ENCODE peak calls at places on chromosome 19, in ten cellular contexts. One of them, this sample, is unnamed.

GRCh38 chr19:3073159-3073563 is 10.9 kb upstream of the TLE5 start:
- DNase-seq in activated T-helper 1 cell treated with Interleukin-2 at 50 U/mL for 16 hours: no peak
- DNase-seq in NCI-H2081: peak
- DNase-seq in activated CD8-positive, alpha-beta T cell treated with anti-CD3 and anti-CD28 coated beads for 36 hours: no peak
- DNase-seq in stimulated activated CD4-positive, alpha-beta T cell treated with anti-CD3 and anti-CD28 coated beads, Interleukin-4, amount 100 ng/mL, for 48 hours: no peak
- DNase-seq in omental fat pad: no peak
- DNase-seq in dorsolateral prefrontal cortex: no peak
- DNase-seq in CD4-positive, alpha-beta T cell: no peak
- DNase-seq in SJSA1: no peak
- DNase-seq in activated naive CD4-positive, alpha-beta T cell treated with anti-CD3 and anti-CD28 coated beads, Interleukin-2, amount 50 U/mL, for 72 hours: no peak
- DNase-seq in this sample: peak

GRCh38 chr19:39941615-39942507 is 7.4 kb upstream of the FCGBP start:
- DNase-seq in activated T-helper 1 cell treated with Interleukin-2 at 50 U/mL for 16 hours: peak
- DNase-seq in dorsolateral prefrontal cortex: no peak
- DNase-seq in CD4-positive, alpha-beta T cell: peak
- DNase-seq in SJSA1: no peak
- DNase-seq in stimulated activated CD4-positive, alpha-beta T cell treated with anti-CD3 and anti-CD28 coated beads, Interleukin-4, amount 100 ng/mL, for 48 hours: no peak
- DNase-seq in omental fat pad: no peak
- DNase-seq in activated naive CD4-positive, alpha-beta T cell treated with anti-CD3 and anti-CD28 coated beads, Interleukin-2, amount 50 U/mL, for 72 hours: no peak
- DNase-seq in activated CD8-positive, alpha-beta T cell treated with anti-CD3 and anti-CD28 coated beads for 36 hours: peak
- DNase-seq in NCI-H2081: no peak
- DNase-seq in this sample: peak

GRCh38 chr19:53537126-53537522 is 821 bp upstream of the ZNF331 start:
- DNase-seq in activated CD8-positive, alpha-beta T cell treated with anti-CD3 and anti-CD28 coated beads for 36 hours: no peak
- DNase-seq in stimulated activated CD4-positive, alpha-beta T cell treated with anti-CD3 and anti-CD28 coated beads, Interleukin-4, amount 100 ng/mL, for 48 hours: no peak
- DNase-seq in NCI-H2081: no peak
- DNase-seq in SJSA1: no peak
- DNase-seq in omental fat pad: no peak
- DNase-seq in dorsolateral prefrontal cortex: no peak
- DNase-seq in activated naive CD4-positive, alpha-beta T cell treated with anti-CD3 and anti-CD28 coated beads, Interleukin-2, amount 50 U/mL, for 72 hours: no peak
- DNase-seq in CD4-positive, alpha-beta T cell: no peak
- DNase-seq in activated T-helper 1 cell treated with Interleukin-2 at 50 U/mL for 16 hours: no peak
- DNase-seq in this sample: no peak

GRCh38 chr19:46626441-46626840 is 1.6 kb upstream of the PTGIR start:
- DNase-seq in dorsolateral prefrontal cortex: no peak
- DNase-seq in omental fat pad: no peak
- DNase-seq in activated naive CD4-positive, alpha-beta T cell treated with anti-CD3 and anti-CD28 coated beads, Interleukin-2, amount 50 U/mL, for 72 hours: no peak
- DNase-seq in stimulated activated CD4-positive, alpha-beta T cell treated with anti-CD3 and anti-CD28 coated beads, Interleukin-4, amount 100 ng/mL, for 48 hours: no peak
- DNase-seq in activated T-helper 1 cell treated with Interleukin-2 at 50 U/mL for 16 hours: no peak
- DNase-seq in NCI-H2081: no peak
- DNase-seq in activated CD8-positive, alpha-beta T cell treated with anti-CD3 and anti-CD28 coated beads for 36 hours: no peak
- DNase-seq in SJSA1: no peak
- DNase-seq in CD4-positive, alpha-beta T cell: no peak
- DNase-seq in this sample: no peak

GRCh38 chr19:47618771-47619170 is 9.8 kb downstream of the BICRA start:
- DNase-seq in omental fat pad: no peak
- DNase-seq in activated naive CD4-positive, alpha-beta T cell treated with anti-CD3 and anti-CD28 coated beads, Interleukin-2, amount 50 U/mL, for 72 hours: no peak
- DNase-seq in activated CD8-positive, alpha-beta T cell treated with anti-CD3 and anti-CD28 coated beads for 36 hours: no peak
- DNase-seq in NCI-H2081: no peak
- DNase-seq in CD4-positive, alpha-beta T cell: no peak
- DNase-seq in activated T-helper 1 cell treated with Interleukin-2 at 50 U/mL for 16 hours: no peak
- DNase-seq in dorsolateral prefrontal cortex: no peak
- DNase-seq in stimulated activated CD4-positive, alpha-beta T cell treated with anti-CD3 and anti-CD28 coated beads, Interleukin-4, amount 100 ng/mL, for 48 hours: no peak
- DNase-seq in SJSA1: no peak
- DNase-seq in this sample: no peak

GRCh38 chr19:48513289-48514122 is 1.9 kb upstream of the LMTK3 start:
- DNase-seq in activated CD8-positive, alpha-beta T cell treated with anti-CD3 and anti-CD28 coated beads for 36 hours: peak
- DNase-seq in SJSA1: no peak
- DNase-seq in CD4-positive, alpha-beta T cell: peak
- DNase-seq in activated naive CD4-positive, alpha-beta T cell treated with anti-CD3 and anti-CD28 coated beads, Interleukin-2, amount 50 U/mL, for 72 hours: peak
- DNase-seq in activated T-helper 1 cell treated with Interleukin-2 at 50 U/mL for 16 hours: peak
- DNase-seq in dorsolateral prefrontal cortex: peak
- DNase-seq in stimulated activated CD4-positive, alpha-beta T cell treated with anti-CD3 and anti-CD28 coated beads, Interleukin-4, amount 100 ng/mL, for 48 hours: peak
- DNase-seq in NCI-H2081: peak
- DNase-seq in omental fat pad: no peak
- DNase-seq in this sample: no peak

GRCh38 chr19:15249912-15250634 is 17.8 kb upstream of the EPHX3 start:
- DNase-seq in activated naive CD4-positive, alpha-beta T cell treated with anti-CD3 and anti-CD28 coated beads, Interleukin-2, amount 50 U/mL, for 72 hours: no peak
- DNase-seq in activated T-helper 1 cell treated with Interleukin-2 at 50 U/mL for 16 hours: no peak
- DNase-seq in CD4-positive, alpha-beta T cell: no peak
- DNase-seq in dorsolateral prefrontal cortex: no peak
- DNase-seq in omental fat pad: no peak
- DNase-seq in NCI-H2081: no peak
- DNase-seq in activated CD8-positive, alpha-beta T cell treated with anti-CD3 and anti-CD28 coated beads for 36 hours: no peak
- DNase-seq in stimulated activated CD4-positive, alpha-beta T cell treated with anti-CD3 and anti-CD28 coated beads, Interleukin-4, amount 100 ng/mL, for 48 hours: no peak
- DNase-seq in SJSA1: peak
- DNase-seq in this sample: peak

GRCh38 chr19:33434886-33435705 is 61.6 kb downstream of the CEBPG start:
- DNase-seq in stimulated activated CD4-positive, alpha-beta T cell treated with anti-CD3 and anti-CD28 coated beads, Interleukin-4, amount 100 ng/mL, for 48 hours: no peak
- DNase-seq in SJSA1: no peak
- DNase-seq in dorsolateral prefrontal cortex: peak
- DNase-seq in activated naive CD4-positive, alpha-beta T cell treated with anti-CD3 and anti-CD28 coated beads, Interleukin-2, amount 50 U/mL, for 72 hours: no peak
- DNase-seq in activated T-helper 1 cell treated with Interleukin-2 at 50 U/mL for 16 hours: no peak
- DNase-seq in NCI-H2081: no peak
- DNase-seq in activated CD8-positive, alpha-beta T cell treated with anti-CD3 and anti-CD28 coated beads for 36 hours: no peak
- DNase-seq in CD4-positive, alpha-beta T cell: no peak
- DNase-seq in omental fat pad: no peak
- DNase-seq in this sample: no peak

GRCh38 chr19:41330476-41330875 is 20.5 kb downstream of the CCDC97 start:
- DNase-seq in CD4-positive, alpha-beta T cell: no peak
- DNase-seq in omental fat pad: no peak
- DNase-seq in activated CD8-positive, alpha-beta T cell treated with anti-CD3 and anti-CD28 coated beads for 36 hours: no peak
- DNase-seq in dorsolateral prefrontal cortex: no peak
- DNase-seq in NCI-H2081: no peak
- DNase-seq in activated T-helper 1 cell treated with Interleukin-2 at 50 U/mL for 16 hours: no peak
- DNase-seq in activated naive CD4-positive, alpha-beta T cell treated with anti-CD3 and anti-CD28 coated beads, Interleukin-2, amount 50 U/mL, for 72 hours: no peak
- DNase-seq in SJSA1: no peak
- DNase-seq in stimulated activated CD4-positive, alpha-beta T cell treated with anti-CD3 and anti-CD28 coated beads, Interleukin-4, amount 100 ng/mL, for 48 hours: no peak
- DNase-seq in this sample: no peak

GRCh38 chr19:10683064-10683426 is 18.2 kb upstream of the QTRT1 start:
- DNase-seq in CD4-positive, alpha-beta T cell: no peak
- DNase-seq in NCI-H2081: no peak
- DNase-seq in activated T-helper 1 cell treated with Interleukin-2 at 50 U/mL for 16 hours: no peak
- DNase-seq in activated CD8-positive, alpha-beta T cell treated with anti-CD3 and anti-CD28 coated beads for 36 hours: no peak
- DNase-seq in activated naive CD4-positive, alpha-beta T cell treated with anti-CD3 and anti-CD28 coated beads, Interleukin-2, amount 50 U/mL, for 72 hours: no peak
- DNase-seq in stimulated activated CD4-positive, alpha-beta T cell treated with anti-CD3 and anti-CD28 coated beads, Interleukin-4, amount 100 ng/mL, for 48 hours: no peak
- DNase-seq in dorsolateral prefrontal cortex: no peak
- DNase-seq in SJSA1: no peak
- DNase-seq in omental fat pad: no peak
- DNase-seq in this sample: no peak

GRCh38 chr19:7326105-7326877 is 22.4 kb upstream of the ARHGEF18 start:
- DNase-seq in CD4-positive, alpha-beta T cell: no peak
- DNase-seq in SJSA1: no peak
- DNase-seq in dorsolateral prefrontal cortex: no peak
- DNase-seq in stimulated activated CD4-positive, alpha-beta T cell treated with anti-CD3 and anti-CD28 coated beads, Interleukin-4, amount 100 ng/mL, for 48 hours: no peak
- DNase-seq in activated CD8-positive, alpha-beta T cell treated with anti-CD3 and anti-CD28 coated beads for 36 hours: peak
- DNase-seq in activated T-helper 1 cell treated with Interleukin-2 at 50 U/mL for 16 hours: no peak
- DNase-seq in NCI-H2081: no peak
- DNase-seq in activated naive CD4-positive, alpha-beta T cell treated with anti-CD3 and anti-CD28 coated beads, Interleukin-2, amount 50 U/mL, for 72 hours: peak
- DNase-seq in omental fat pad: no peak
- DNase-seq in this sample: no peak

GRCh38 chr19:4678881-4679379 is 8.8 kb upstream of the MYDGF start:
- DNase-seq in activated naive CD4-positive, alpha-beta T cell treated with anti-CD3 and anti-CD28 coated beads, Interleukin-2, amount 50 U/mL, for 72 hours: no peak
- DNase-seq in stimulated activated CD4-positive, alpha-beta T cell treated with anti-CD3 and anti-CD28 coated beads, Interleukin-4, amount 100 ng/mL, for 48 hours: peak
- DNase-seq in dorsolateral prefrontal cortex: no peak
- DNase-seq in activated CD8-positive, alpha-beta T cell treated with anti-CD3 and anti-CD28 coated beads for 36 hours: peak
- DNase-seq in activated T-helper 1 cell treated with Interleukin-2 at 50 U/mL for 16 hours: no peak
- DNase-seq in CD4-positive, alpha-beta T cell: no peak
- DNase-seq in omental fat pad: no peak
- DNase-seq in SJSA1: no peak
- DNase-seq in NCI-H2081: no peak
- DNase-seq in this sample: no peak

GRCh38 chr19:46602392-46603194 is 1.5 kb downstream of the CALM3 start:
- DNase-seq in omental fat pad: no peak
- DNase-seq in activated CD8-positive, alpha-beta T cell treated with anti-CD3 and anti-CD28 coated beads for 36 hours: peak
- DNase-seq in activated T-helper 1 cell treated with Interleukin-2 at 50 U/mL for 16 hours: no peak
- DNase-seq in activated naive CD4-positive, alpha-beta T cell treated with anti-CD3 and anti-CD28 coated beads, Interleukin-2, amount 50 U/mL, for 72 hours: no peak
- DNase-seq in NCI-H2081: no peak
- DNase-seq in dorsolateral prefrontal cortex: no peak
- DNase-seq in stimulated activated CD4-positive, alpha-beta T cell treated with anti-CD3 and anti-CD28 coated beads, Interleukin-4, amount 100 ng/mL, for 48 hours: no peak
- DNase-seq in CD4-positive, alpha-beta T cell: no peak
- DNase-seq in SJSA1: no peak
- DNase-seq in this sample: no peak

GRCh38 chr19:29366757-29367156 is 153.8 kb upstream of the UQCRFS1 start:
- DNase-seq in CD4-positive, alpha-beta T cell: no peak
- DNase-seq in omental fat pad: no peak
- DNase-seq in NCI-H2081: no peak
- DNase-seq in SJSA1: peak
- DNase-seq in activated naive CD4-positive, alpha-beta T cell treated with anti-CD3 and anti-CD28 coated beads, Interleukin-2, amount 50 U/mL, for 72 hours: no peak
- DNase-seq in stimulated activated CD4-positive, alpha-beta T cell treated with anti-CD3 and anti-CD28 coated beads, Interleukin-4, amount 100 ng/mL, for 48 hours: no peak
- DNase-seq in dorsolateral prefrontal cortex: no peak
- DNase-seq in activated CD8-positive, alpha-beta T cell treated with anti-CD3 and anti-CD28 coated beads for 36 hours: no peak
- DNase-seq in activated T-helper 1 cell treated with Interleukin-2 at 50 U/mL for 16 hours: no peak
- DNase-seq in this sample: no peak

GRCh38 chr19:56132316-56132822 is 8.7 kb upstream of the ZNF444 start:
- DNase-seq in activated T-helper 1 cell treated with Interleukin-2 at 50 U/mL for 16 hours: no peak
- DNase-seq in stimulated activated CD4-positive, alpha-beta T cell treated with anti-CD3 and anti-CD28 coated beads, Interleukin-4, amount 100 ng/mL, for 48 hours: no peak
- DNase-seq in omental fat pad: no peak
- DNase-seq in activated naive CD4-positive, alpha-beta T cell treated with anti-CD3 and anti-CD28 coated beads, Interleukin-2, amount 50 U/mL, for 72 hours: no peak
- DNase-seq in activated CD8-positive, alpha-beta T cell treated with anti-CD3 and anti-CD28 coated beads for 36 hours: no peak
- DNase-seq in NCI-H2081: no peak
- DNase-seq in CD4-positive, alpha-beta T cell: no peak
- DNase-seq in SJSA1: no peak
- DNase-seq in dorsolateral prefrontal cortex: no peak
- DNase-seq in this sample: peak

GRCh38 chr19:12676384-12676792 is 5.3 kb downstream of the DHPS start:
- DNase-seq in activated T-helper 1 cell treated with Interleukin-2 at 50 U/mL for 16 hours: peak
- DNase-seq in activated CD8-positive, alpha-beta T cell treated with anti-CD3 and anti-CD28 coated beads for 36 hours: peak
- DNase-seq in dorsolateral prefrontal cortex: peak
- DNase-seq in SJSA1: peak
- DNase-seq in omental fat pad: peak
- DNase-seq in NCI-H2081: peak
- DNase-seq in activated naive CD4-positive, alpha-beta T cell treated with anti-CD3 and anti-CD28 coated beads, Interleukin-2, amount 50 U/mL, for 72 hours: peak
- DNase-seq in CD4-positive, alpha-beta T cell: peak
- DNase-seq in stimulated activated CD4-positive, alpha-beta T cell treated with anti-CD3 and anti-CD28 coated beads, Interleukin-4, amount 100 ng/mL, for 48 hours: peak
- DNase-seq in this sample: no peak

GRCh38 chr19:37007587-37008220 is 70.5 kb upstream of the ZNF420 start:
- DNase-seq in stimulated activated CD4-positive, alpha-beta T cell treated with anti-CD3 and anti-CD28 coated beads, Interleukin-4, amount 100 ng/mL, for 48 hours: peak
- DNase-seq in dorsolateral prefrontal cortex: no peak
- DNase-seq in SJSA1: no peak
- DNase-seq in NCI-H2081: peak
- DNase-seq in CD4-positive, alpha-beta T cell: peak
- DNase-seq in omental fat pad: no peak
- DNase-seq in activated CD8-positive, alpha-beta T cell treated with anti-CD3 and anti-CD28 coated beads for 36 hours: peak
- DNase-seq in activated T-helper 1 cell treated with Interleukin-2 at 50 U/mL for 16 hours: peak
- DNase-seq in activated naive CD4-positive, alpha-beta T cell treated with anti-CD3 and anti-CD28 coated beads, Interleukin-2, amount 50 U/mL, for 72 hours: peak
- DNase-seq in this sample: peak

GRCh38 chr19:4456843-4457653 is 546 bp downstream of the UBXN6 start:
- DNase-seq in omental fat pad: no peak
- DNase-seq in NCI-H2081: no peak
- DNase-seq in activated T-helper 1 cell treated with Interleukin-2 at 50 U/mL for 16 hours: peak
- DNase-seq in CD4-positive, alpha-beta T cell: peak
- DNase-seq in activated CD8-positive, alpha-beta T cell treated with anti-CD3 and anti-CD28 coated beads for 36 hours: peak
- DNase-seq in dorsolateral prefrontal cortex: no peak
- DNase-seq in SJSA1: no peak
- DNase-seq in activated naive CD4-positive, alpha-beta T cell treated with anti-CD3 and anti-CD28 coated beads, Interleukin-2, amount 50 U/mL, for 72 hours: peak
- DNase-seq in stimulated activated CD4-positive, alpha-beta T cell treated with anti-CD3 and anti-CD28 coated beads, Interleukin-4, amount 100 ng/mL, for 48 hours: peak
- DNase-seq in this sample: no peak

GRCh38 chr19:575527-576506 is 3.4 kb downstream of the BSG start:
- DNase-seq in stimulated activated CD4-positive, alpha-beta T cell treated with anti-CD3 and anti-CD28 coated beads, Interleukin-4, amount 100 ng/mL, for 48 hours: no peak
- DNase-seq in activated CD8-positive, alpha-beta T cell treated with anti-CD3 and anti-CD28 coated beads for 36 hours: no peak
- DNase-seq in SJSA1: no peak
- DNase-seq in dorsolateral prefrontal cortex: no peak
- DNase-seq in activated naive CD4-positive, alpha-beta T cell treated with anti-CD3 and anti-CD28 coated beads, Interleukin-2, amount 50 U/mL, for 72 hours: no peak
- DNase-seq in CD4-positive, alpha-beta T cell: no peak
- DNase-seq in omental fat pad: no peak
- DNase-seq in NCI-H2081: no peak
- DNase-seq in activated T-helper 1 cell treated with Interleukin-2 at 50 U/mL for 16 hours: no peak
- DNase-seq in this sample: peak